ENCODE peak calls at places on chromosomes 2 and 18, in seven cellular contexts. I is foreskin keratinocyte; O is mesendoderm; P is fibroblast of lung; Q is CD4-positive, CD25-positive, alpha-beta regulatory T cell; F is IMR-90; V is tibial nerve. E is an unnamed sample.

GRCh38 chr2:174599310-174599941 is 1.8 kb upstream of the WIPF1 start:
- DNase-seq in I (no peak), O (no peak), P (no peak), Q (no peak), F (no peak), V (no peak), E (no peak)

GRCh38 chr18:7133181-7133580 is 15.6 kb upstream of the LAMA1 start:
- DNase-seq in I (no peak), O (peak; percentile 42), P (peak; percentile 41), Q (no peak), F (peak; percentile 61), V (no peak), E (no peak)

GRCh38 chr2:52341732-52342131 is 1309.8 kb upstream of the NRXN1 start:
- DNase-seq in I (no peak), O (no peak), P (no peak), Q (no peak), F (no peak), V (no peak), E (no peak)

GRCh38 chr2:195575879-195576391 is 81.1 kb upstream of the SLC39A10 start:
- DNase-seq in I (peak; percentile 76), O (peak; percentile 58), P (peak; percentile 89), Q (peak; percentile 30), F (peak; percentile 92), V (peak; percentile 24), E (no peak)

GRCh38 chr2:46866770-46867246 is 48.8 kb downstream of the MCFD2 start:
- DNase-seq in I (no peak), O (no peak), P (no peak), Q (no peak), F (no peak), V (peak; percentile 70), E (no peak)

GRCh38 chr2:19541884-19542283 is 183.5 kb upstream of the OSR1 start:
- DNase-seq in I (no peak), O (peak; percentile 52), P (no peak), Q (no peak), F (no peak), V (no peak), E (no peak)

GRCh38 chr2:42353792-42354429 is 7.1 kb downstream of the COX7A2L start:
- DNase-seq in I (no peak), O (peak; percentile 16), P (no peak), Q (no peak), F (no peak), V (no peak), E (no peak)

GRCh38 chr2:22880161-22880560 is 504.8 kb upstream of the KLHL29 start:
- DNase-seq in I (no peak), O (no peak), P (no peak), Q (no peak), F (no peak), V (no peak), E (no peak)

GRCh38 chr18:5879479-5879882 is 15.8 kb downstream of the TMEM200C start:
- DNase-seq in I (no peak), O (peak; percentile 26), P (peak; percentile 44), Q (no peak), F (peak; percentile 65), V (no peak), E (no peak)

GRCh38 chr2:42138163-42139016 is 30.8 kb upstream of the EML4 start:
- DNase-seq in I (peak; percentile 63), O (no peak), P (peak; percentile 99), Q (no peak), F (peak; percentile 98), V (peak; percentile 68), E (peak; percentile 14)

GRCh38 chr2:194486316-194486715 is 1170.7 kb upstream of the SLC39A10 start:
- DNase-seq in I (no peak), O (no peak), P (no peak), Q (no peak), F (no peak), V (no peak), E (no peak)

GRCh38 chr2:71888741-71889445 is 258.8 kb downstream of the CYP26B1 start:
- DNase-seq in I (no peak), O (no peak), P (no peak), Q (no peak), F (peak; percentile 30), V (no peak), E (no peak)

GRCh38 chr2:47091118-47091517 is 64.0 kb downstream of the STPG4 start:
- DNase-seq in I (no peak), O (no peak), P (peak; percentile 49), Q (no peak), F (peak; percentile 74), V (no peak), E (no peak)

GRCh38 chr2:196291873-196292800 is 120.8 kb upstream of the STK17B start:
- DNase-seq in I (peak; percentile 91), O (peak; percentile 53), P (peak; percentile 87), Q (no peak), F (no peak), V (no peak), E (no peak)

GRCh38 chr2:139020287-139020686 is 240.1 kb upstream of the NXPH2 start:
- DNase-seq in I (no peak), O (no peak), P (no peak), Q (no peak), F (no peak), V (no peak), E (no peak)

GRCh38 chr2:24521162-24521857 is 30.3 kb downstream of the NCOA1 start:
- DNase-seq in I (no peak), O (no peak), P (no peak), Q (no peak), F (no peak), V (no peak), E (no peak)

GRCh38 chr2:151280276-151280675 is 9.2 kb downstream of the NMI start:
- DNase-seq in I (no peak), O (no peak), P (peak; percentile 39), Q (no peak), F (peak; percentile 82), V (no peak), E (no peak)

GRCh38 chr18:3451989-3452749 is 2.2 kb downstream of the TGIF1 start:
- DNase-seq in I (peak; percentile 44), O (peak; percentile 82), P (peak; percentile 77), Q (no peak), F (peak; percentile 69), V (peak; percentile 55), E (peak; percentile 16)

GRCh38 chr2:179817181-179817841 is 44.1 kb downstream of the ZNF385B start:
- DNase-seq in I (peak; percentile 5), O (no peak), P (peak; percentile 18), Q (no peak), F (no peak), V (no peak), E (no peak)

DNA sequence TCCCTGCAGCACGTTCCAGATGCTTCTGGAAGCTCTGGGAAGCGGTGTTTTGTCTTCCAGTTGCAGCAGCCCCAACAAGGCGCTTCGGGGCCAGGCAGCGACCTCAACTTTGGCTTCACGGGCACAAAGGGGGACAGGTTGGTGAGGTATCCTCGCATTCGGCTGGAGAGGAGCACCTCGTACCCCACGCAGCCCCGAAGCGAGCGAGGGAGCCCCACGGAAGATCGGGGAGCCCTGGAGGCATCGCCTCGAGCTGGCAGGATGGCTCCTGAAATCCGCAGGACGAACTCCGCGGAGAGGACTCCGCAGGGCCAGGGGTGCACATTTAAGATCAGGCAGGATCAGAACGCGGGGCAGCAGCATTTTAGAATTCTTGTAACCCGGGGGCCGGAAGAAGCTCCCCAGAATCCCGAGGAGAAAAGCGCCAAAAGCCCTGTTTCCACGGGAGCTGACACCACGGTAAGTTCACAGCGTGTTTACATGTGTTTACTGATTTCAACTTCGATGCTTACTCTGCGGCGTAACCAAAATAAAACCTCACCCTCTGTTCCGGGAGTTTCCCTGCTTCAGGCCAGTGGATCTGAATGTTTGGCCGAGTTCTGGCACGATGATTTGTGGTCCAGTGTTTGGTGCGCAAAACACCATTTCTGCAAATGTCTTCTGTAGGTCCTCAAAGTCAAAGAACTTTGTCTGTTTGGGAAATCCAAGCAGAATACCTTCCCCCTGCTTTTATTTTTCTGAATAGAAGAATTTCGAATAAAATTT is 212.5 kb downstream of the NEDD4L start:
- DNase-seq in I (no peak), O (no peak), P (no peak), Q (no peak), F (no peak), V (no peak), E (no peak)
- H3K27ac ChIP-seq in I (no peak overlapping the region), O (no peak overlapping the region), P (no peak overlapping the region), Q (no peak overlapping the region), F (no peak overlapping the region), V (no peak overlapping the region), E (no peak overlapping the region)

DNA sequence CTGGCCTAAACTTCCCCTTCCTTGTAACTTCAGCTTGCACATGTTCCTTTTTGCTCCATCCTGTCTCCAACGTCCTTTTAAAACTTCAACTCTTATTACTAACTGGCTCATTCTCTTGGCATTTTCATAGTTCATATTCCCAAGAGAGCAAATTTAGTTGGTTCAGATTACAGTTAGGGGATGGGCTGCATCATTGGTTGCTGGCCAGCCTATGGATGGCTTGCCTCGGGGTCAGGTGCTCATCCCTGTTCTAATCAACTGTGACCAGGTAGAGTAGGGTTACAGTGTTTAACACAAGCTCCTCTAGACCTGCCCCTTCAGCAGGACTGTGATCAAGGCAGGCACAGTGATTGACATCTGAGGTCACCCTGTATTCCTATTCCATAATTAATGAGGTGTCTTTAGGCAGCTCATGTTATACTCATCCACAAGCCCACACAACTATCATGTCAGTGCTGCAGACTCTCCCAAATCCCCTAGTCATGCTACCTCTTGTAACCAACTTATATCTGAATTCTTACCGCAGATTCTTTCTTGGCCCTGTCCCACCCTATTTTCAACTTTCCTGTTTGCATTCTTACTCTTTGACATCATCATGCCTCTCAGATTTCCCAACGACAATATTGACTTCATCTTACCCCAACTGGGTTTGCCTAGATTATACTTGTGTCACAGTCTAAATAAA is 293.3 kb downstream of the MTX2 start:
- DNase-seq in I (peak; percentile 40), O (peak; percentile 37), P (peak; percentile 89), Q (no peak), F (peak; percentile 86), V (no peak), E (no peak)
- H3K27ac ChIP-seq in I (no peak overlapping the region), O (no peak overlapping the region), P (no peak overlapping the region), Q (no peak overlapping the region), F (peak overlapping the region; percentile 66), V (no peak overlapping the region), E (no peak overlapping the region)

GRCh38 chr2:119550346-119550745 is 6.1 kb downstream of the CFAP221 start:
- DNase-seq in I (no peak), O (no peak), P (no peak), Q (no peak), F (no peak), V (no peak), E (no peak)

GRCh38 chr2:119549236-119549635 is 5.0 kb downstream of the CFAP221 start:
- DNase-seq in I (no peak), O (no peak), P (peak; percentile 80), Q (no peak), F (peak; percentile 8), V (no peak), E (no peak)

GRCh38 chr2:119552902-119553301 is 8.7 kb downstream of the CFAP221 start:
- DNase-seq in I (no peak), O (no peak), P (no peak), Q (no peak), F (no peak), V (no peak), E (no peak)

GRCh38 chr2:119548516-119549120 is 4.4 kb downstream of the CFAP221 start:
- DNase-seq in I (no peak), O (no peak), P (no peak), Q (no peak), F (no peak), V (no peak), E (no peak)

GRCh38 chr2:119553687-119554344 is 9.6 kb downstream of the CFAP221 start:
- DNase-seq in I (no peak), O (no peak), P (no peak), Q (no peak), F (no peak), V (no peak), E (no peak)
- H3K27ac ChIP-seq in I (no peak overlapping the region), O (no peak overlapping the region), P (no peak overlapping the region), Q (no peak overlapping the region), F (no peak overlapping the region), V (no peak overlapping the region), E (no peak overlapping the region)

GRCh38 chr2:230583593-230583992 is 129.0 kb upstream of the CAB39 start:
- DNase-seq in I (no peak), O (no peak), P (no peak), Q (no peak), F (no peak), V (no peak), E (no peak)
- H3K27ac ChIP-seq in I (peak overlapping the region; percentile 78), O (no peak overlapping the region), P (no peak overlapping the region), Q (no peak overlapping the region), F (no peak overlapping the region), V (no peak overlapping the region), E (no peak overlapping the region)

E was measured in caudate nucleus.